ENCODE peak calls at places on chromosomes 7 and 10, in ten cellular contexts. U is PC-3, Z is HEK293T, N is AG08396, P is HT-29, K is lower leg skin, V is stomach, W is heart left ventricle, S is LoVo, C is substantia nigra. L is an unnamed sample.

GRCh38 chr7:2811476-2812118 is 32.5 kb downstream of the GNA12 start:
- DNase-seq in U (no peak), Z (no peak), N (peak), P (no peak), K (no peak), V (no peak), W (peak), S (no peak), C (no peak), L (peak)

GRCh38 chr7:79778786-79779382 is 325.4 kb upstream of the MAGI2 start:
- DNase-seq in U (no peak), Z (no peak), N (peak), P (no peak), K (no peak), V (no peak), W (no peak), S (no peak), C (no peak), L (no peak)

GRCh38 chr7:28296571-28297483 is 115.5 kb upstream of the CREB5 start:
- DNase-seq in U (peak), Z (peak), N (peak), P (peak), K (no peak), V (no peak), W (peak), S (no peak), C (no peak), L (no peak)

GRCh38 chr10:86659721-86660438 is 5.5 kb downstream of the OPN4 start:
- DNase-seq in U (no peak), Z (no peak), N (no peak), P (no peak), K (no peak), V (no peak), W (peak), S (no peak), C (no peak), L (no peak)

GRCh38 chr7:1810521-1810920 is 140.4 kb downstream of the ELFN1 start:
- DNase-seq in U (no peak), Z (no peak), N (peak), P (no peak), K (peak), V (no peak), W (no peak), S (no peak), C (no peak), L (no peak)

GRCh38 chr7:148912758-148913541 is 28.9 kb upstream of the EZH2 start:
- DNase-seq in U (peak), Z (no peak), N (no peak), P (no peak), K (no peak), V (no peak), W (no peak), S (no peak), C (no peak), L (no peak)

GRCh38 chr10:58894929-58895328 is 281.5 kb upstream of the PHYHIPL start:
- DNase-seq in U (no peak), Z (no peak), N (no peak), P (peak), K (no peak), V (no peak), W (peak), S (no peak), C (no peak), L (peak)

GRCh38 chr10:3102721-3103410 is 35.5 kb downstream of the PFKP start:
- DNase-seq in U (peak), Z (no peak), N (no peak), P (no peak), K (no peak), V (no peak), W (no peak), S (no peak), C (no peak), L (peak)

GRCh38 chr10:88194041-88194887 is 330.8 kb downstream of the PTEN start:
- DNase-seq in U (no peak), Z (no peak), N (no peak), P (peak), K (peak), V (no peak), W (no peak), S (peak), C (no peak), L (no peak)

GRCh38 chr10:70729763-70730357 is 55.3 kb downstream of the TBATA start:
- DNase-seq in U (no peak), Z (no peak), N (no peak), P (no peak), K (no peak), V (no peak), W (peak), S (no peak), C (no peak), L (no peak)

GRCh38 chr10:7310076-7310475 is 100.8 kb downstream of the SFMBT2 start:
- DNase-seq in U (no peak), Z (no peak), N (no peak), P (no peak), K (no peak), V (no peak), W (peak), S (no peak), C (no peak), L (no peak)

GRCh38 chr7:1767524-1767923 is 97.4 kb downstream of the ELFN1 start:
- DNase-seq in U (no peak), Z (peak), N (no peak), P (no peak), K (no peak), V (no peak), W (no peak), S (no peak), C (no peak), L (peak)

GRCh38 chr7:100449190-100449795 is 13.0 kb upstream of the PPP1R35 start:
- DNase-seq in U (no peak), Z (no peak), N (no peak), P (no peak), K (no peak), V (no peak), W (no peak), S (no peak), C (no peak), L (no peak)

GRCh38 chr7:107045980-107046379 is 1.5 kb downstream of the PRKAR2B start:
- DNase-seq in U (peak), Z (peak), N (peak), P (no peak), K (no peak), V (no peak), W (no peak), S (peak), C (no peak), L (no peak)

GRCh38 chr7:13257661-13258060 is 570.2 kb downstream of the ARL4A start:
- DNase-seq in U (no peak), Z (no peak), N (no peak), P (no peak), K (no peak), V (no peak), W (no peak), S (no peak), C (no peak), L (no peak)

GRCh38 chr7:121187222-121187621 is 141.6 kb upstream of the WNT16 start:
- DNase-seq in U (no peak), Z (no peak), N (no peak), P (no peak), K (no peak), V (no peak), W (no peak), S (no peak), C (no peak), L (no peak)

GRCh38 chr10:73625004-73625883 is 16.0 kb downstream of the MYOZ1 start:
- DNase-seq in U (peak), Z (peak), N (peak), P (peak), K (no peak), V (no peak), W (no peak), S (peak), C (peak), L (no peak)

GRCh38 chr10:113020838-113021237 is 70.8 kb downstream of the TCF7L2 start:
- DNase-seq in U (no peak), Z (no peak), N (no peak), P (no peak), K (peak), V (no peak), W (peak), S (no peak), C (no peak), L (peak)

GRCh38 chr7:108268200-108268820 is 138.1 kb upstream of the LAMB4 start:
- DNase-seq in U (no peak), Z (no peak), N (peak), P (no peak), K (no peak), V (no peak), W (no peak), S (no peak), C (no peak), L (no peak)

GRCh38 chr10:124650820-124651401 is 93.3 kb downstream of the FAM53B start:
- DNase-seq in U (no peak), Z (no peak), N (no peak), P (no peak), K (no peak), V (no peak), W (no peak), S (no peak), C (no peak), L (no peak)

GRCh38 chr7:95276114-95276513 is 48.2 kb downstream of the PON1 start:
- DNase-seq in U (peak), Z (no peak), N (no peak), P (peak), K (no peak), V (no peak), W (no peak), S (peak), C (no peak), L (no peak)

GRCh38 chr7:92835140-92835850 is 1.1 kb downstream of the CDK6 start:
- DNase-seq in U (peak), Z (peak), N (peak), P (peak), K (peak), V (peak), W (peak), S (peak), C (no peak), L (peak)

GRCh38 chr7:4282434-4283223 is 399.5 kb upstream of the FOXK1 start:
- DNase-seq in U (peak), Z (no peak), N (no peak), P (no peak), K (no peak), V (no peak), W (no peak), S (peak), C (no peak), L (no peak)

GRCh38 chr10:76302936-76303656 is 871.7 kb downstream of the LRMDA start:
- DNase-seq in U (no peak), Z (no peak), N (no peak), P (no peak), K (no peak), V (no peak), W (no peak), S (no peak), C (no peak), L (peak)

GRCh38 chr7:7738622-7739021 is 20.2 kb upstream of the RPA3 start:
- DNase-seq in U (no peak), Z (no peak), N (no peak), P (no peak), K (no peak), V (no peak), W (no peak), S (no peak), C (no peak), L (no peak)

GRCh38 chr7:24757799-24758275 is 573 bp upstream of the GSDME start:
- DNase-seq in U (peak), Z (peak), N (peak), P (no peak), K (no peak), V (no peak), W (no peak), S (no peak), C (no peak), L (peak)

GRCh38 chr10:116768786-116769185 is 26.4 kb upstream of the HSPA12A start:
- DNase-seq in U (peak), Z (no peak), N (no peak), P (no peak), K (no peak), V (no peak), W (no peak), S (no peak), C (no peak), L (no peak)

GRCh38 chr7:66250711-66251110 is 45.6 kb downstream of the TPST1 start:
- DNase-seq in U (peak), Z (no peak), N (no peak), P (no peak), K (no peak), V (no peak), W (no peak), S (no peak), C (no peak), L (peak)

GRCh38 chr7:19209297-19209696 is 64.1 kb upstream of the FERD3L start:
- DNase-seq in U (no peak), Z (no peak), N (no peak), P (no peak), K (no peak), V (no peak), W (no peak), S (no peak), C (no peak), L (no peak)

GRCh38 chr10:98013122-98013521 is 17.3 kb downstream of the CRTAC1 start:
- DNase-seq in U (no peak), Z (no peak), N (no peak), P (no peak), K (no peak), V (no peak), W (no peak), S (no peak), C (no peak), L (no peak)

GRCh38 chr10:125016123-125016522 is 74.2 kb downstream of the ZRANB1 start:
- DNase-seq in U (no peak), Z (no peak), N (no peak), P (no peak), K (no peak), V (no peak), W (no peak), S (no peak), C (no peak), L (no peak)

GRCh38 chr10:77905086-77905735 is 21.3 kb downstream of the DLG5 start:
- DNase-seq in U (no peak), Z (no peak), N (no peak), P (no peak), K (no peak), V (no peak), W (no peak), S (no peak), C (no peak), L (no peak)

GRCh38 chr10:75887369-75887768 is 455.9 kb downstream of the LRMDA start:
- DNase-seq in U (no peak), Z (no peak), N (no peak), P (no peak), K (no peak), V (no peak), W (no peak), S (no peak), C (no peak), L (no peak)

GRCh38 chr10:35752469-35753450 is 110.7 kb upstream of the FZD8 start:
- DNase-seq in U (no peak), Z (no peak), N (no peak), P (no peak), K (no peak), V (no peak), W (peak), S (no peak), C (no peak), L (no peak)

GRCh38 chr7:2451171-2452073 is 24.8 kb downstream of the GRIFIN start:
- DNase-seq in U (peak), Z (peak), N (peak), P (peak), K (no peak), V (peak), W (peak), S (peak), C (peak), L (peak)

GRCh38 chr10:132249824-132250375 is 57.9 kb downstream of the STK32C start:
- DNase-seq in U (no peak), Z (no peak), N (no peak), P (no peak), K (no peak), V (no peak), W (no peak), S (no peak), C (no peak), L (no peak)